ENCODE peak calls at places on chromosome 16, in eight cellular contexts. One of them, this sample, is unnamed.

GRCh38 chr16:85428899-85429775 is 184.0 kb upstream of the GSE1 start:
- DNase-seq in GM20000: no peak
- DNase-seq in IMR-90: no peak
- DNase-seq in CD8-positive, alpha-beta T cell: no peak
- DNase-seq in gastrocnemius medialis: no peak
- DNase-seq in body of pancreas: peak; percentile 5
- DNase-seq in thoracic aorta: no peak
- DNase-seq in fibroblast of the aortic adventitia: no peak
- DNase-seq in this sample: no peak

GRCh38 chr16:318628-319027 is 33.9 kb downstream of the AXIN1 start:
- DNase-seq in IMR-90: no peak
- DNase-seq in body of pancreas: no peak
- DNase-seq in gastrocnemius medialis: no peak
- DNase-seq in thoracic aorta: no peak
- DNase-seq in fibroblast of the aortic adventitia: no peak
- DNase-seq in CD8-positive, alpha-beta T cell: no peak
- DNase-seq in GM20000: no peak
- DNase-seq in this sample: peak; percentile 29

GRCh38 chr16:81448154-81449131 is 3.8 kb downstream of the CMIP start:
- DNase-seq in IMR-90: no peak
- DNase-seq in CD8-positive, alpha-beta T cell: no peak
- DNase-seq in GM20000: no peak
- DNase-seq in body of pancreas: peak; percentile 84
- DNase-seq in gastrocnemius medialis: no peak
- DNase-seq in fibroblast of the aortic adventitia: no peak
- DNase-seq in thoracic aorta: no peak
- DNase-seq in this sample: peak; percentile 70

GRCh38 chr16:58644765-58645487 is 15.3 kb upstream of the CNOT1 start:
- DNase-seq in IMR-90: no peak
- DNase-seq in body of pancreas: no peak
- DNase-seq in CD8-positive, alpha-beta T cell: no peak
- DNase-seq in GM20000: no peak
- DNase-seq in gastrocnemius medialis: no peak
- DNase-seq in fibroblast of the aortic adventitia: no peak
- DNase-seq in thoracic aorta: no peak
- DNase-seq in this sample: peak; percentile 43

GRCh38 chr16:85484337-85485295 is 128.5 kb upstream of the GSE1 start:
- DNase-seq in gastrocnemius medialis: no peak
- DNase-seq in body of pancreas: peak; percentile 46
- DNase-seq in GM20000: no peak
- DNase-seq in thoracic aorta: no peak
- DNase-seq in IMR-90: no peak
- DNase-seq in fibroblast of the aortic adventitia: no peak
- DNase-seq in CD8-positive, alpha-beta T cell: no peak
- DNase-seq in this sample: no peak

GRCh38 chr16:2477327-2477726 is 2.4 kb downstream of the TBC1D24 start:
- DNase-seq in gastrocnemius medialis: no peak
- DNase-seq in fibroblast of the aortic adventitia: no peak
- DNase-seq in IMR-90: no peak
- DNase-seq in CD8-positive, alpha-beta T cell: no peak
- DNase-seq in GM20000: no peak
- DNase-seq in thoracic aorta: no peak
- DNase-seq in body of pancreas: no peak
- DNase-seq in this sample: no peak

GRCh38 chr16:14097182-14097951 is 26.2 kb downstream of the MRTFB start:
- DNase-seq in fibroblast of the aortic adventitia: no peak
- DNase-seq in CD8-positive, alpha-beta T cell: no peak
- DNase-seq in body of pancreas: peak; percentile 75
- DNase-seq in IMR-90: no peak
- DNase-seq in gastrocnemius medialis: no peak
- DNase-seq in GM20000: no peak
- DNase-seq in thoracic aorta: no peak
- DNase-seq in this sample: peak; percentile 76

GRCh38 chr16:72092832-72093447 is 480 bp downstream of the TXNL4B start:
- DNase-seq in IMR-90: peak; percentile 68
- DNase-seq in fibroblast of the aortic adventitia: peak; percentile 86
- DNase-seq in GM20000: no peak
- DNase-seq in body of pancreas: no peak
- DNase-seq in gastrocnemius medialis: no peak
- DNase-seq in CD8-positive, alpha-beta T cell: no peak
- DNase-seq in thoracic aorta: no peak
- DNase-seq in this sample: peak; percentile 40

GRCh38 chr16:85523602-85524364 is 89.3 kb upstream of the GSE1 start:
- DNase-seq in GM20000: no peak
- DNase-seq in IMR-90: peak; percentile 45
- DNase-seq in thoracic aorta: no peak
- DNase-seq in CD8-positive, alpha-beta T cell: no peak
- DNase-seq in body of pancreas: peak; percentile 84
- DNase-seq in gastrocnemius medialis: no peak
- DNase-seq in fibroblast of the aortic adventitia: no peak
- DNase-seq in this sample: peak; percentile 58

GRCh38 chr16:58421529-58421928 is 29.3 kb downstream of the GINS3 start:
- DNase-seq in gastrocnemius medialis: peak; percentile 31
- DNase-seq in fibroblast of the aortic adventitia: peak; percentile 19
- DNase-seq in thoracic aorta: no peak
- DNase-seq in GM20000: no peak
- DNase-seq in body of pancreas: no peak
- DNase-seq in IMR-90: peak; percentile 37
- DNase-seq in CD8-positive, alpha-beta T cell: no peak
- DNase-seq in this sample: no peak

GRCh38 chr16:963913-964695 is 6.7 kb downstream of the LMF1 start:
- DNase-seq in IMR-90: no peak
- DNase-seq in GM20000: no peak
- DNase-seq in thoracic aorta: no peak
- DNase-seq in CD8-positive, alpha-beta T cell: no peak
- DNase-seq in gastrocnemius medialis: no peak
- DNase-seq in body of pancreas: no peak
- DNase-seq in fibroblast of the aortic adventitia: peak; percentile 32
- DNase-seq in this sample: no peak

GRCh38 chr16:80167657-80168056 is 373.1 kb upstream of the DYNLRB2 start:
- DNase-seq in IMR-90: no peak
- DNase-seq in fibroblast of the aortic adventitia: no peak
- DNase-seq in thoracic aorta: no peak
- DNase-seq in body of pancreas: no peak
- DNase-seq in GM20000: no peak
- DNase-seq in gastrocnemius medialis: no peak
- DNase-seq in CD8-positive, alpha-beta T cell: no peak
- DNase-seq in this sample: no peak

GRCh38 chr16:71911121-71911520 is 15.8 kb downstream of the IST1 start:
- DNase-seq in thoracic aorta: no peak
- DNase-seq in gastrocnemius medialis: no peak
- DNase-seq in CD8-positive, alpha-beta T cell: no peak
- DNase-seq in body of pancreas: peak; percentile 45
- DNase-seq in fibroblast of the aortic adventitia: no peak
- DNase-seq in GM20000: no peak
- DNase-seq in IMR-90: no peak
- DNase-seq in this sample: no peak

GRCh38 chr16:22235839-22236745 is 30.0 kb downstream of the EEF2K start:
- DNase-seq in GM20000: no peak
- DNase-seq in fibroblast of the aortic adventitia: peak; percentile 65
- DNase-seq in thoracic aorta: peak; percentile 28
- DNase-seq in CD8-positive, alpha-beta T cell: no peak
- DNase-seq in body of pancreas: peak; percentile 23
- DNase-seq in IMR-90: no peak
- DNase-seq in gastrocnemius medialis: peak; percentile 35
- DNase-seq in this sample: no peak

GRCh38 chr16:89828199-89828869 is at the start of gene SPIRE2:
- DNase-seq in thoracic aorta: no peak
- DNase-seq in body of pancreas: peak; percentile 83
- DNase-seq in IMR-90: peak; percentile 71
- DNase-seq in GM20000: peak; percentile 92
- DNase-seq in gastrocnemius medialis: peak; percentile 11
- DNase-seq in fibroblast of the aortic adventitia: peak; percentile 63
- DNase-seq in CD8-positive, alpha-beta T cell: peak; percentile 54
- DNase-seq in this sample: peak; percentile 82

DNA sequence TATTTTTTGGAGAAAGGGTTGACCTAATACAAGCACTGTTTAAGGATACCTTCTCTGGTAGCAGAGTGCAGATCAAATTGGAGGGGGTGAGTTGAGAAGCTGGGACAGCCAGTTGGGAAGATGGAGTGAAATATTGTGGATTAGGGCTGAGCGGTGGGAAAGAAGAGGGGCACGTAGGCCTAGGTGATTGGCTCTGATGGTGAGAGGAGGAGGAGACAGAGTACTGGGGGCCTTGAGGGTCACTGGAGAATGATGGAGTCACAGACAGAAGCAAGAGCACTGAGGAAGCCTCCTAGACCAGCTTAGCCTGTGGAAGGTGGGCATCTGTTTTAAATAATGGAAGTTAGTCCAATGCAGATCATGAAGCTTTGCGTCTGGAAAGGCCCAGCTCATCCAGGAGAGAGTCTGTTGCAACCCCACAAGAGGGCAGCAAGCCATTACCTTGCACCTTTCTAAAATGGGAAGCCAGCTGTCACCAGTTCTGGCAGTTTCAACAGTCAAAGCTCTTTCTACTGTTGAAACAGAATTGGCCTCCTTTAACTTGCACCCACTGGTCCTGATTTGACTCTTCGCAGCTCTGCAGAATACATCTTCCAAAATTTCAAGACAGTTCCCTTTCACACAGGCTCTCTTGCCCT is 11.8 kb downstream of the SLC9A5 start:
- DNase-seq in GM20000: peak; percentile 73
- DNase-seq in body of pancreas: peak; percentile 61
- DNase-seq in CD8-positive, alpha-beta T cell: no peak
- DNase-seq in gastrocnemius medialis: peak; percentile 69
- DNase-seq in thoracic aorta: no peak
- DNase-seq in fibroblast of the aortic adventitia: peak; percentile 81
- DNase-seq in IMR-90: peak; percentile 72
- DNase-seq in this sample: peak; percentile 69
- TF ChIP-seq CTCF in GM20000: peak; percentile 53
- TF ChIP-seq CTCF in body of pancreas: peak; percentile 58
- TF ChIP-seq CTCF in CD8-positive, alpha-beta T cell: no peak
- TF ChIP-seq CTCF in gastrocnemius medialis: peak; percentile 67
- TF ChIP-seq CTCF in thoracic aorta: no peak
- TF ChIP-seq CTCF in fibroblast of the aortic adventitia: peak; percentile 73
- TF ChIP-seq CTCF in IMR-90: peak; percentile 79
- TF ChIP-seq CTCF in this sample: peak; percentile 71

DNA sequence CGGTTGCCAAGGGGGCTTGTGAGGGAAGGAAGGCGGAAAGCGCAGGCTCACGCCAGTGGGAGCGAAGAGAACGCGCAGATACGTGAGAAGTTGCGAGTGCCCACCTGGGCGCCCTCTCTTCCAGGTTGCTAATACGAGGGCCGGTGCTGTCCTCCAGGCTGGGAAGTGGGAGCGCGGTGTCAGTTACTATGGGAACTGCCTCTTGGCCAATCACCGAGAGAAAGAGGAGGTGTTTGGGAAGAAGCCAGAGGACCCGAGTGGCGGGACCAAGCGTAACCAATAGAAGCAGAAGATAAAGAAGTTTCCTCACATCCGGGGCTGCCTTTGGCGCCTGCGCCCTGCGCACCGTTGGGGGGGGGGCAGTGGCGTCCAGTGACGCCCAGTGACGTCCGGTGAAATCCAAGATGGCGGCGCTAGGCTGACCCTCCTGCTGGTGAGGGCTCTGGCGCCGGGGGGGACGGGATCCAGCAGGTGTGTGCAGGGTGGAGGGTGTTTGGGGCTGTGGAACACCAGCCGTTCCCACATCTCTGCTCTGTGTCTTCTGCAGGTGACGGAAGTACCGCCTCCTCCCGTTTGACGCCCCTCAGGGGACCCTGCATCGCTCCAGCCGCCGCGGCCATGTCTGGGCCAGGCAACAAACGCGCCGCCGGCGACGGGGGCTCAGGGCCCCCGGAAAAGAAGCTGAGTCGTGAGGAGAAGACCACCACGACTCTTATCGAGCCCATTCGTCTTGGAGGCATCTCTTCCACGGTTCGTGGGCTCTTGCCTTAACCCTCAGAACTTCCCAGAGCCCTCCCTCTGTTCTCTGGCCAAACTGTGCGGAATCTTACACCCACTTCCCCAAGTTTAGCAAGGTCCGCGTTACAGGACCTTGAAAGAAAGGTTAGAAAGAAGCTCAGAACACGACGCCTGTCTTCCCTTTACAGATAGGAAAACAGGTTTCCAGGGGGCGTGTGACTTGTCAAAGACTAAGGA is at the start of the genes CFAP119 and RNF40:
- DNase-seq in body of pancreas: peak; percentile 97
- DNase-seq in thoracic aorta: peak; percentile 90
- DNase-seq in GM20000: peak; percentile 99
- DNase-seq in CD8-positive, alpha-beta T cell: peak; percentile 67
- DNase-seq in fibroblast of the aortic adventitia: peak; percentile 98
- DNase-seq in gastrocnemius medialis: peak; percentile 96
- DNase-seq in IMR-90: peak; percentile 97
- DNase-seq in this sample: peak; percentile 98
- TF ChIP-seq CTCF in body of pancreas: no peak
- TF ChIP-seq CTCF in thoracic aorta: no peak
- TF ChIP-seq CTCF in GM20000: no peak
- TF ChIP-seq CTCF in CD8-positive, alpha-beta T cell: no peak
- TF ChIP-seq CTCF in fibroblast of the aortic adventitia: no peak
- TF ChIP-seq CTCF in gastrocnemius medialis: no peak
- TF ChIP-seq CTCF in IMR-90: no peak
- TF ChIP-seq CTCF in this sample: no peak

GRCh38 chr16:68592466-68593337 is 52.4 kb upstream of the CDH3 start:
- DNase-seq in CD8-positive, alpha-beta T cell: no peak
- DNase-seq in fibroblast of the aortic adventitia: no peak
- DNase-seq in thoracic aorta: no peak
- DNase-seq in IMR-90: no peak
- DNase-seq in gastrocnemius medialis: no peak
- DNase-seq in body of pancreas: no peak
- DNase-seq in GM20000: peak; percentile 34
- DNase-seq in this sample: no peak
- TF ChIP-seq CTCF in CD8-positive, alpha-beta T cell: peak; percentile 42
- TF ChIP-seq CTCF in fibroblast of the aortic adventitia: no peak
- TF ChIP-seq CTCF in thoracic aorta: no peak
- TF ChIP-seq CTCF in IMR-90: peak; percentile 3
- TF ChIP-seq CTCF in gastrocnemius medialis: no peak
- TF ChIP-seq CTCF in body of pancreas: peak; percentile 20
- TF ChIP-seq CTCF in GM20000: no peak
- TF ChIP-seq CTCF in this sample: no peak

DNA sequence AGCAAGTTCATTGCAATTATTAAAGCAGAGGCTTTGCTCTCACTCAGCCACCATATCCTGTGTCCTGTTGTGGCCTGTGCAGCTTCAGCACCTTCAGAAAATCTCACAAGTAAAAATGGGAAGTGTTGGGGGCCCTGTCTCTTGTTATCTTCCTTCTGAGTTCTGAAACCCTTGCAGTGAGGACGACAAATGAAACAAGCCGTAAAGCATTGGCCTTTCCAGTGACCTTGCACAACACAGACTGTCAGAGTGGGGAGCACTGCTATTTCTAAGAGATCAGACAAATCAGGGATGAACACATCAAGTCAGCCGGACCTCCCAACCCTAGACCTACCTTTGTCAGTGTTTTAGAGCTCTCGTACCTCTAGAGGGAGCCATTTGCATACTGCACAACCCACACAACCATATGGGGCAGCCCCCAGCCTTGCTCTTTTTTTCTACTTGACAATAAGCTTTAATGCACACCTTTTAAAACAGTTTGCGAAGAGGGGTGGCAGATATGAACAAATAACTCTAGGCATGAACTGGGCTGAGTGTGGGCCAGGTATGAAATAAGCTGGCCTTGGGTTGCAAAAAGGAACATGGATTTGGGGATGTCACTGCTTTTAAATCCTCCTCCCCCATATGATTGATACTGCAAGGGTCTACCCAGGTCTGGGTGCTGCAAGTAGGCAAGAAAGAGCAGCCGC is 89.8 kb downstream of the KATNIP start:
- DNase-seq in GM20000: peak; percentile 77
- DNase-seq in fibroblast of the aortic adventitia: peak; percentile 67
- DNase-seq in CD8-positive, alpha-beta T cell: no peak
- DNase-seq in thoracic aorta: no peak
- DNase-seq in IMR-90: peak; percentile 65
- DNase-seq in body of pancreas: no peak
- DNase-seq in gastrocnemius medialis: no peak
- DNase-seq in this sample: peak; percentile 48
- TF ChIP-seq CTCF in GM20000: peak; percentile 76
- TF ChIP-seq CTCF in fibroblast of the aortic adventitia: peak; percentile 79
- TF ChIP-seq CTCF in CD8-positive, alpha-beta T cell: no peak
- TF ChIP-seq CTCF in thoracic aorta: peak; percentile 40
- TF ChIP-seq CTCF in IMR-90: peak; percentile 76
- TF ChIP-seq CTCF in body of pancreas: peak; percentile 41
- TF ChIP-seq CTCF in gastrocnemius medialis: peak; percentile 24
- TF ChIP-seq CTCF in this sample: peak; percentile 63